ENCODE peak calls at places on chromosomes 12 and 14, in six cellular contexts. One of them, this sample, is unnamed. For H3K4me1, the result is how much of the 10 kb centered on the place peaks cover.

GRCh38 chr12:5429741-5430557 is 2.0 kb upstream of the NTF3 start:
- DNase-seq in mucosa of descending colon: no peak
- DNase-seq in HAP-1: no peak
- DNase-seq in aorta: no peak
- DNase-seq in GM23338: peak
- DNase-seq in lower lobe of right lung: no peak
- DNase-seq in this sample: no peak

GRCh38 chr14:68792830-68793733 is at the start of gene ZFP36L1:
- DNase-seq in mucosa of descending colon: peak
- DNase-seq in HAP-1: peak
- DNase-seq in aorta: peak
- DNase-seq in GM23338: peak
- DNase-seq in lower lobe of right lung: peak
- DNase-seq in this sample: peak

GRCh38 chr12:88235183-88235833 is 93.2 kb downstream of the TMTC3 start:
- DNase-seq in mucosa of descending colon: no peak
- DNase-seq in HAP-1: no peak
- DNase-seq in aorta: no peak
- DNase-seq in GM23338: no peak
- DNase-seq in lower lobe of right lung: no peak
- DNase-seq in this sample: peak

GRCh38 chr12:39764944-39765560 is 145.4 kb upstream of the ABCD2 start:
- DNase-seq in mucosa of descending colon: no peak
- DNase-seq in HAP-1: peak
- DNase-seq in aorta: no peak
- DNase-seq in GM23338: peak
- DNase-seq in lower lobe of right lung: no peak
- DNase-seq in this sample: peak

GRCh38 chr12:123250471-123251383 is 17.5 kb downstream of the MTRFR start:
- DNase-seq in mucosa of descending colon: peak
- DNase-seq in HAP-1: peak
- DNase-seq in aorta: no peak
- DNase-seq in GM23338: peak
- DNase-seq in lower lobe of right lung: peak
- DNase-seq in this sample: no peak

GRCh38 chr12:27331927-27332324 is 710 bp upstream of the BMAL2 start:
- DNase-seq in mucosa of descending colon: no peak
- DNase-seq in HAP-1: no peak
- DNase-seq in aorta: no peak
- DNase-seq in GM23338: no peak
- DNase-seq in lower lobe of right lung: no peak
- DNase-seq in this sample: no peak

GRCh38 chr12:40226652-40227051 is 1.9 kb downstream of the LRRK2 start:
- DNase-seq in mucosa of descending colon: no peak
- DNase-seq in HAP-1: no peak
- DNase-seq in aorta: peak
- DNase-seq in GM23338: no peak
- DNase-seq in lower lobe of right lung: no peak
- DNase-seq in this sample: no peak

GRCh38 chr14:99065551-99065950 is 206.4 kb downstream of the BCL11B start:
- DNase-seq in mucosa of descending colon: no peak
- DNase-seq in HAP-1: no peak
- DNase-seq in aorta: no peak
- DNase-seq in GM23338: peak
- DNase-seq in lower lobe of right lung: no peak
- DNase-seq in this sample: no peak

GRCh38 chr12:107459649-107460048 is 225.9 kb upstream of the PWP1 start:
- DNase-seq in mucosa of descending colon: no peak
- DNase-seq in HAP-1: no peak
- DNase-seq in aorta: no peak
- DNase-seq in GM23338: no peak
- DNase-seq in lower lobe of right lung: no peak
- DNase-seq in this sample: no peak

GRCh38 chr12:54019111-54019811 is 9.0 kb upstream of the HOXC6 start:
- DNase-seq in mucosa of descending colon: no peak
- DNase-seq in HAP-1: no peak
- DNase-seq in aorta: peak
- DNase-seq in GM23338: peak
- DNase-seq in lower lobe of right lung: no peak
- DNase-seq in this sample: no peak

GRCh38 chr12:47649381-47649780 is 56.4 kb downstream of the RPAP3 start:
- DNase-seq in mucosa of descending colon: no peak
- DNase-seq in HAP-1: no peak
- DNase-seq in aorta: no peak
- DNase-seq in GM23338: no peak
- DNase-seq in lower lobe of right lung: no peak
- DNase-seq in this sample: no peak

GRCh38 chr12:121611306-121611705 is 15.0 kb upstream of the ORAI1 start:
- DNase-seq in mucosa of descending colon: no peak
- DNase-seq in HAP-1: no peak
- DNase-seq in aorta: no peak
- DNase-seq in GM23338: peak
- DNase-seq in lower lobe of right lung: no peak
- DNase-seq in this sample: peak

GRCh38 chr12:9798008-9798619 is 29.2 kb upstream of the KLRF1 start:
- DNase-seq in mucosa of descending colon: peak
- DNase-seq in HAP-1: peak
- DNase-seq in aorta: no peak
- DNase-seq in GM23338: peak
- DNase-seq in lower lobe of right lung: no peak
- DNase-seq in this sample: peak

GRCh38 chr14:55028066-55028465 is 1.0 kb downstream of the SOCS4 start:
- DNase-seq in mucosa of descending colon: no peak
- DNase-seq in HAP-1: no peak
- DNase-seq in aorta: no peak
- DNase-seq in GM23338: no peak
- DNase-seq in lower lobe of right lung: no peak
- DNase-seq in this sample: peak

DNA sequence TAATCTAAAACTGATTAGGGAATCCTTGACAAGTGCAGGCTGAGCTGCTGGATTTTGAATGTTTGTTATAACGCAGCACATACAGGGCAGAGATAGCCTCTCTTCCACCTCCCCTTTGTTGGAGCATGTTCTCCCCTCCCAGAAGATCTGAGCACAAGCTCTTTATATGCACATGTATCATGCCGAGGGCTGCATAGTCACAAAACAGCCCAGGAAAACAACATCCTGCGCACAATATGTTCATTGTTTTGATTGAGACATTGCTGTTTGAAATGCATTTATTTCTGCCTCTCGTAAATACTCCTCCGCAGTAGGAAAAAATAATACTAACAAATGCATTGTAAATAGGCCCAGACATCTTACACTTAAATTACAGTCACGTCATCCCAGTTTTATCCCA is 401.9 kb downstream of the BTG1 start:
- DNase-seq in mucosa of descending colon: no peak
- DNase-seq in HAP-1: no peak
- DNase-seq in aorta: no peak
- DNase-seq in GM23338: no peak
- DNase-seq in lower lobe of right lung: no peak
- DNase-seq in this sample: no peak
- H3K4me1 ChIP-seq in mucosa of descending colon: under half
- H3K4me1 ChIP-seq in HAP-1: under half
- H3K4me1 ChIP-seq in aorta: under half
- H3K4me1 ChIP-seq in GM23338: under half
- H3K4me1 ChIP-seq in lower lobe of right lung: under half
- H3K4me1 ChIP-seq in this sample: under half

DNA sequence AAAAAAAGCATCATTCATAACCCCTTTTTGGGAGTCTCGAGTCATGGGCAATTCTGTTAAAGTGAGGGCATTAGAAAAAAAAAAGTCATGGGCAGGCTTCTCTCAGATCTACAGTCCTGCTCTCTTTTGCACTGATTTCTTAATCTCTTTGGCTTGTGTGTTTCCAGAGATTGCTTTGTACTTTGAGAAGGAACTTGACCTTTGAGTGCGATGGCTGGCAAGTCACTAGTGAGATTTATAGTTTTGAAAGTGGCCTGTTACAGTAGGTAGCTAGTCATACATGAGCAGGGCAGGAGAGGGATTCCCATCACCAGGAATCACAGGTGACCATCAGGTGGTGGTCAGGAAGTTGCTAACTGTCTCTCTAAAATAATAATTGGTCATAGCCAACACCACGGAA is 119.6 kb downstream of the KCNMB4 start:
- DNase-seq in mucosa of descending colon: no peak
- DNase-seq in HAP-1: no peak
- DNase-seq in aorta: no peak
- DNase-seq in GM23338: no peak
- DNase-seq in lower lobe of right lung: no peak
- DNase-seq in this sample: no peak
- H3K4me1 ChIP-seq in mucosa of descending colon: under half
- H3K4me1 ChIP-seq in HAP-1: under half
- H3K4me1 ChIP-seq in aorta: under half
- H3K4me1 ChIP-seq in GM23338: under half
- H3K4me1 ChIP-seq in lower lobe of right lung: under half
- H3K4me1 ChIP-seq in this sample: half or more

GRCh38 chr14:97109234-97109633 is 312.1 kb downstream of the VRK1 start:
- DNase-seq in mucosa of descending colon: no peak
- DNase-seq in HAP-1: no peak
- DNase-seq in aorta: no peak
- DNase-seq in GM23338: no peak
- DNase-seq in lower lobe of right lung: no peak
- DNase-seq in this sample: no peak

GRCh38 chr14:97106609-97107008 is 309.4 kb downstream of the VRK1 start:
- DNase-seq in mucosa of descending colon: no peak
- DNase-seq in HAP-1: no peak
- DNase-seq in aorta: no peak
- DNase-seq in GM23338: peak
- DNase-seq in lower lobe of right lung: no peak
- DNase-seq in this sample: no peak

GRCh38 chr14:97107760-97108159 is 310.6 kb downstream of the VRK1 start:
- DNase-seq in mucosa of descending colon: no peak
- DNase-seq in HAP-1: no peak
- DNase-seq in aorta: no peak
- DNase-seq in GM23338: no peak
- DNase-seq in lower lobe of right lung: no peak
- DNase-seq in this sample: no peak

GRCh38 chr14:97106166-97106565 is 309.0 kb downstream of the VRK1 start:
- DNase-seq in mucosa of descending colon: no peak
- DNase-seq in HAP-1: no peak
- DNase-seq in aorta: no peak
- DNase-seq in GM23338: peak
- DNase-seq in lower lobe of right lung: no peak
- DNase-seq in this sample: no peak

DNA sequence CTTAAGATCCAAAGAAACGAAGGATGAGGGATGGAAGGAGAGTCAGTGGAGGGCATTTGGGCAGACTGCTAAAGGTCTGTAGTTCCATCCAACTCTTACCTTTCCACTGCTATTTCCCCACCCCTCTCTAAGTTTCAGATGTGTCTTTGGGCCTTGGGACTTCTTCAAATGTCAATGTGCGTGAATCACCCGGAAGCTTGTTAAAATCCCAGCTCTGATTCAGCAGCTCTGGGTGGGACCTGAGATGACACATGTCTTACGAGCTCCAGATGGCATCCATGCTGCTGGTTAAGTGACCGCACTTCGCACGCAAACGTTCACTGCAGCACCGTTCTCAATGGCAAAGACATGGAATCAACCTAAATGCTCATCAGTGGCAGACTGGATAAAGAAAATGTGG is 309.9 kb downstream of the VRK1 start:
- DNase-seq in mucosa of descending colon: no peak
- DNase-seq in HAP-1: no peak
- DNase-seq in aorta: no peak
- DNase-seq in GM23338: no peak
- DNase-seq in lower lobe of right lung: no peak
- DNase-seq in this sample: no peak
- H3K4me1 ChIP-seq in mucosa of descending colon: under half
- H3K4me1 ChIP-seq in HAP-1: under half
- H3K4me1 ChIP-seq in aorta: under half
- H3K4me1 ChIP-seq in GM23338: under half
- H3K4me1 ChIP-seq in lower lobe of right lung: under half
- H3K4me1 ChIP-seq in this sample: under half

GRCh38 chr14:104967414-104968152 is 10.6 kb downstream of the AHNAK2 start:
- DNase-seq in mucosa of descending colon: peak
- DNase-seq in HAP-1: no peak
- DNase-seq in aorta: peak
- DNase-seq in GM23338: peak
- DNase-seq in lower lobe of right lung: peak
- DNase-seq in this sample: peak

GRCh38 chr14:104968153-104968527 is 10.0 kb downstream of the AHNAK2 start:
- DNase-seq in mucosa of descending colon: peak
- DNase-seq in HAP-1: peak
- DNase-seq in aorta: peak
- DNase-seq in GM23338: peak
- DNase-seq in lower lobe of right lung: peak
- DNase-seq in this sample: no peak

GRCh38 chr14:104965561-104966231 is 12.5 kb downstream of the AHNAK2 start:
- DNase-seq in mucosa of descending colon: no peak
- DNase-seq in HAP-1: no peak
- DNase-seq in aorta: no peak
- DNase-seq in GM23338: no peak
- DNase-seq in lower lobe of right lung: peak
- DNase-seq in this sample: no peak

GRCh38 chr14:104966261-104967143 is 11.7 kb downstream of the AHNAK2 start:
- DNase-seq in mucosa of descending colon: no peak
- DNase-seq in HAP-1: no peak
- DNase-seq in aorta: no peak
- DNase-seq in GM23338: no peak
- DNase-seq in lower lobe of right lung: peak
- DNase-seq in this sample: no peak

DNA sequence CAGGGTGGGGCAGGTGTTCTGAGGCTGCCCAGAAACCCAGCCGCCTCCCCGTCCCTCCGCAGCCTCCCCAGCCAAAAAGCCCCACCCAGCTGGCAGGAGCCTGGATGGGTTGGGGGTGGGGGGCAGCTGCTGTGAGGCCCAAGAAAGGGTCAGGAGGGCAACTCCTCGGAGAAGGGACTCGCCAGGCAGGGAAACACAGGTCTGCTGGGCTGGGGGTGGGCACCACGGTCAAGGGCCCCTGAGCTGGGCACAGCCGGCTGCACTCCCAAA is 11.1 kb downstream of the AHNAK2 start:
- DNase-seq in mucosa of descending colon: peak
- DNase-seq in HAP-1: no peak
- DNase-seq in aorta: no peak
- DNase-seq in GM23338: no peak
- DNase-seq in lower lobe of right lung: no peak
- DNase-seq in this sample: no peak
- H3K4me1 ChIP-seq in mucosa of descending colon: under half
- H3K4me1 ChIP-seq in HAP-1: under half
- H3K4me1 ChIP-seq in aorta: under half
- H3K4me1 ChIP-seq in GM23338: under half
- H3K4me1 ChIP-seq in lower lobe of right lung: under half
- H3K4me1 ChIP-seq in this sample: under half

GRCh38 chr12:65147312-65147905 is 22.0 kb upstream of the LEMD3 start:
- DNase-seq in mucosa of descending colon: no peak
- DNase-seq in HAP-1: no peak
- DNase-seq in aorta: no peak
- DNase-seq in GM23338: no peak
- DNase-seq in lower lobe of right lung: no peak
- DNase-seq in this sample: no peak
- H3K4me1 ChIP-seq in mucosa of descending colon: under half
- H3K4me1 ChIP-seq in HAP-1: under half
- H3K4me1 ChIP-seq in aorta: under half
- H3K4me1 ChIP-seq in GM23338: under half
- H3K4me1 ChIP-seq in lower lobe of right lung: under half
- H3K4me1 ChIP-seq in this sample: under half

GRCh38 chr14:105470163-105470811 is 4.3 kb upstream of the CRIP2 start:
- DNase-seq in mucosa of descending colon: no peak
- DNase-seq in HAP-1: no peak
- DNase-seq in aorta: no peak
- DNase-seq in GM23338: peak
- DNase-seq in lower lobe of right lung: no peak
- DNase-seq in this sample: no peak
- H3K4me1 ChIP-seq in mucosa of descending colon: under half
- H3K4me1 ChIP-seq in HAP-1: under half
- H3K4me1 ChIP-seq in aorta: under half
- H3K4me1 ChIP-seq in GM23338: under half
- H3K4me1 ChIP-seq in lower lobe of right lung: half or more
- H3K4me1 ChIP-seq in this sample: half or more